ENCODE peak calls at places on chromosomes 4 and X, in four cellular contexts. I is WTC11, F is GM12878, U is K562. O is an unnamed sample.

GRCh38 chr4:99808260-99808857 is 8.3 kb upstream of the DAPP1 start:
- DNase-seq in I (peak; percentile 80), F (no peak), U (peak; percentile 61), O (peak; percentile 49)

GRCh38 chrX:135384161-135384836 is 37.4 kb upstream of the SMIM10L2A start:
- DNase-seq in I (no peak), F (no peak), U (no peak), O (no peak)

GRCh38 chr4:26404597-26405323 is 83.9 kb downstream of the RBPJ start:
- DNase-seq in I (no peak), F (no peak), U (peak; percentile 23), O (no peak)

GRCh38 chrX:106917830-106918500 is 2.2 kb upstream of the CLDN2 start:
- DNase-seq in I (no peak), F (no peak), U (no peak), O (no peak)

GRCh38 chrX:149512225-149512885 is 7.2 kb upstream of the IDS start:
- DNase-seq in I (peak; percentile 48), F (peak; percentile 13), U (peak; percentile 59), O (peak; percentile 49)

GRCh38 chrX:65948103-65948502 is 91.8 kb downstream of the VSIG4 start:
- DNase-seq in I (no peak), F (no peak), U (no peak), O (no peak)

GRCh38 chr4:165877291-165877690 is 4.3 kb downstream of the TLL1 start:
- DNase-seq in I (no peak), F (no peak), U (no peak), O (no peak)

GRCh38 chr4:154124539-154125255 is 335.8 kb upstream of the SFRP2 start:
- DNase-seq in I (no peak), F (no peak), U (no peak), O (no peak)

GRCh38 chrX:8939344-8939743 is 94.6 kb downstream of the FAM9B start:
- DNase-seq in I (no peak), F (no peak), U (no peak), O (no peak)

DNA sequence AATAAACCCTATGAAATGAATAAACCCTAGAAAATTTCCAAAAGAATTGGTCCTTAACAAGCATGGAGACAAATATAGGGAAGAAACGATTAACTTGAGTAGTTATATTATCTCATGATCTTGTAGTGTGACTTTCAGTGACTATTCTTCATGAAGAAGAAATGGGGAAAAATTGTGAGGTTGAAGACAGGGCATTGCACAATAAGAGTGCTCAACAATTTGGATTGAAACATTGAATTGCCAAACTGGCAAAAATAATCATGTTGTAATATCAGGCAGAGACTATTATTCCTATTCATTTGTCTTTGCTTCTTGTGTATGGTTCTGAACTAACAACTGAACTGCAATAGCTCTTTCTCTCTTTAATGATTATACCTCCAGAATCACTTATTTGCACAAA is 605.1 kb downstream of the PCDH7 start:
- DNase-seq in I (no peak), F (no peak), U (no peak), O (no peak)
- TF ChIP-seq TCF7 in I (no peak), F (no peak), U (no peak), O (no peak)

GRCh38 chr4:76235915-76236314 is 15.6 kb upstream of the FAM47E start:
- DNase-seq in I (no peak), F (no peak), U (no peak), O (no peak)

GRCh38 chr4:76233534-76233933 is 18.0 kb upstream of the FAM47E start:
- DNase-seq in I (no peak), F (no peak), U (peak; percentile 35), O (no peak)

GRCh38 chr4:76234679-76235044 is 16.9 kb upstream of the FAM47E start:
- DNase-seq in I (no peak), F (no peak), U (no peak), O (no peak)

GRCh38 chr4:76233967-76234678 is 17.4 kb upstream of the FAM47E start:
- DNase-seq in I (peak; percentile 53), F (no peak), U (peak; percentile 62), O (no peak)

GRCh38 chr4:76235407-76235806 is 16.1 kb upstream of the FAM47E start:
- DNase-seq in I (no peak), F (no peak), U (no peak), O (no peak)
- TF ChIP-seq TCF7 in I (no peak), F (no peak), U (no peak), O (no peak)

DNA sequence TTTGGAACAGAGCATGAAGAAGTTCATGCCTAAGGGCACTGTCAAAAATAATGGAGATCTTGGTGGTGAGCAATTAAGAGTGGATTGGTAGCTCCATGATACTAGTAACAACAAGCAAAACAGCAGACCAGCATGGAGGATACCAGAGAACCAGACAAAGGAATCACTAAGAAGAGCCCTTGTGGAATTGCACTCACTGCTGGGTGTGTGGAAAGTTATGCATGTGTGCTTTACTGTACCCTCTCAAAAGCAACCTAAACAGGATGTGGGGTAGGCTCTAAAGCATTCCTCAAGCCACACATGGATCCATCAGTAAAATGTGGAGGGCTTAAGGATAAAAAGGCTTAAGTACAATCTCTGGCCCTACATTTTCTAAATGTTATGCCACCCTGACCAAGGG is 69.5 kb downstream of the AR start:
- DNase-seq in I (no peak), F (no peak), U (no peak), O (no peak)
- TF ChIP-seq TCF7 in I (no peak), F (no peak), U (no peak), O (no peak)

DNA sequence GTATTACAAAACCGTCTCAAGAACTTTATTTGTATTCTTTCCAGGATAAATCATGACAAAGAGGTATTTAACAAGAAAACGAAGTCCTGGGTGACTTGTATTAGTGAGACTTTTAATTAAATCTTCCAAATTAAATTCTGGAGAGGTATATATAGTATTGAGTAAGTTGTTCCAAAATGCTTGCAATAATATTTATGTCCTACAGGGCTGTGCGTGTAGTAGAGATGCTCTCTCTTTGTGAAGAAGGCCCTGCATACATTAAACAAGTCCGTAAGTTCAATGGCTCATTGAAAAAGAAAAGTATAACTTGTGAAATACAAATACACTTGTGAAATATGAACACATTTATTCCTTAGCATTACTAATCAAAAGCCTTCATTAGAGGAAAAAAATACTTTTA is 211.4 kb downstream of the ARHGAP24 start:
- DNase-seq in I (no peak), F (no peak), U (no peak), O (no peak)
- TF ChIP-seq TCF7 in I (no peak), F (no peak), U (no peak), O (no peak)

DNA sequence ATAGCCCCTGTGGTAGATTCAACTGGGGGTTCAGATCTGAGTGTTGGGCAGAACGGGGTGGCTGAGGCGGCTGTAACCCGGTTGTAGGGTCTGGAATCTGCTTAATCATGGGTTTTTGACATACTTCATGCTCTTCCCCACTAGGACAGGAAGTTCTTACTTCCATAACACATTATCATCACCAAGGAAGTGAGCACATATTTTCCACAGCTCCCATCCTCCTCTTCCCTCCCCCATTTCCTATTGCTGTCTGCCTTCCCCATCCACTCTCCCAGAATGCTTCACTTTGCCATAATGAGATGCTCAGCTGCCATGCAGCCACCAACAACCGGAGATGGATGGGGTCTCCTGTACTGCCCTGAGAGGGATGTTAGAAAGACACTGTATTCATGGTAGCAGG is 6.4 kb upstream of the DCUN1D4 start:
- DNase-seq in I (no peak), F (no peak), U (no peak), O (no peak)
- TF ChIP-seq TCF7 in I (no peak), F (no peak), U (no peak), O (no peak)

GRCh38 chr4:152360045-152360410 is 175.9 kb downstream of the FBXW7 start:
- DNase-seq in I (no peak), F (no peak), U (no peak), O (no peak)
- TF ChIP-seq TCF7 in I (no peak), F (no peak), U (no peak), O (no peak)

GRCh38 chrX:114584434-114584943 is 603 bp downstream of the HTR2C start:
- DNase-seq in I (peak; percentile 66), F (no peak), U (no peak), O (no peak)

GRCh38 chrX:114583646-114584433 is at the start of gene HTR2C:
- DNase-seq in I (peak; percentile 62), F (no peak), U (no peak), O (no peak)

GRCh38 chrX:114582264-114582632 is 1.6 kb upstream of the HTR2C start:
- DNase-seq in I (no peak), F (no peak), U (no peak), O (no peak)

GRCh38 chrX:114581528-114582263 is 2.2 kb upstream of the HTR2C start:
- DNase-seq in I (peak; percentile 49), F (no peak), U (no peak), O (no peak)

GRCh38 chrX:114582698-114583395 is 1.0 kb upstream of the HTR2C start:
- DNase-seq in I (peak; percentile 42), F (no peak), U (no peak), O (no peak)
- TF ChIP-seq TCF7 in I (no peak), F (no peak), U (no peak), O (no peak)

GRCh38 chrX:56746996-56747395 is 18.0 kb downstream of the NBDY start:
- DNase-seq in I (no peak), F (no peak), U (no peak), O (no peak)

GRCh38 chrX:56751071-56751470 is 22.0 kb downstream of the NBDY start:
- DNase-seq in I (no peak), F (no peak), U (no peak), O (no peak)
- TF ChIP-seq TCF7 in I (no peak), F (no peak), U (no peak), O (no peak)

GRCh38 chr4:95263960-95264359 is 284.8 kb downstream of the UNC5C start:
- DNase-seq in I (no peak), F (no peak), U (no peak), O (no peak)
- TF ChIP-seq TCF7 in I (no peak), F (no peak), U (no peak), O (no peak)